ENCODE peak calls at places on chromosomes 7 and 10, in four cellular contexts. J is stomach, T is esophagus squamous epithelium, S is AG09309. N is an unnamed sample.

GRCh38 chr10:13095094-13095493 is 4.9 kb upstream of the OPTN start:
- DNase-seq in S (no peak), J (no peak), T (no peak), N (no peak)

GRCh38 chr7:32594965-32595364 is 99.7 kb downstream of the AVL9 start:
- DNase-seq in T (no peak), S (no peak), J (no peak), N (no peak)

GRCh38 chr10:59109826-59110225 is 66.6 kb upstream of the PHYHIPL start:
- DNase-seq in T (no peak), S (no peak), J (no peak), N (no peak)

GRCh38 chr7:44380179-44380830 is 54.9 kb upstream of the CAMK2B start:
- DNase-seq in T (no peak), S (no peak), J (no peak), N (no peak)

GRCh38 chr10:8312079-8312478 is 257.6 kb downstream of the GATA3 start:
- DNase-seq in S (no peak), J (no peak), T (no peak), N (no peak)

GRCh38 chr7:108345710-108346336 is 110.4 kb downstream of the NRCAM start:
- DNase-seq in J (no peak), S (no peak), T (no peak), N (no peak)

GRCh38 chr7:158582089-158582456 is 5.5 kb downstream of the PTPRN2 start:
- DNase-seq in T (no peak), S (no peak), J (peak), N (no peak)

GRCh38 chr10:107826166-107826565 is 661.7 kb upstream of the SORCS1 start:
- DNase-seq in T (no peak), J (no peak), S (no peak), N (no peak)

GRCh38 chr10:55426138-55426537 is 625.1 kb upstream of the PCDH15 start:
- DNase-seq in T (no peak), J (no peak), S (no peak), N (no peak)

GRCh38 chr7:1938788-1939433 is 268.8 kb downstream of the ELFN1 start:
- DNase-seq in S (no peak), J (no peak), T (no peak), N (no peak)

GRCh38 chr7:1939434-1940401 is 269.6 kb downstream of the ELFN1 start:
- DNase-seq in J (no peak), S (no peak), T (no peak), N (no peak)

GRCh38 chr7:1940863-1941262 is 270.8 kb downstream of the ELFN1 start:
- DNase-seq in T (no peak), J (no peak), S (no peak), N (no peak)

GRCh38 chr7:1941464-1942025 is 271.5 kb downstream of the ELFN1 start:
- DNase-seq in S (no peak), J (no peak), T (no peak), N (no peak)

DNA sequence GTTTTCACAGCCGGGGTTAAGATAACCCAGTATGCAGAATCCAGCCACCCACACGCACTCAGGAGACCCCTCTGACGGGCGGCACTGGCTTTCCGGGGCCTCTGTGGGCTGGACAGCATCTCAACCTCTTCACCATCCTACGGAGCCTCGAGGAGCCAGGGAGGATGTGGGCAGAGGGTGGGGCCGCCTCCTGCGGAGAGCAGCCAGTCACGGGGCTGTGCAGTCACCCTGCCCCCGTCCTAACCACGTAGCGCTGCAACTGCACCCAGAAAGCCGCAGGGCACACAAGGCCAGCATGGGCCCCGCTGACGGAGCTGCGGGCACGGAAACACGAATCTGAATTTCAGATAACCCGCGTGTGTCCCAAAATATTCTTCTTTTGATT is 270.3 kb downstream of the ELFN1 start:
- DNase-seq in S (no peak), J (peak), T (peak), N (no peak)
- H3K4me3 ChIP-seq in S (no peak), J (peak), T (no peak), N (peak)

GRCh38 chr7:139973091-139973490 is 89.7 kb downstream of the PARP12 start:
- DNase-seq in T (no peak), S (no peak), J (no peak), N (no peak)

GRCh38 chr7:139976838-139977656 is 85.7 kb downstream of the PARP12 start:
- DNase-seq in S (no peak), J (no peak), T (no peak), N (no peak)

GRCh38 chr7:139974179-139974811 is 88.5 kb downstream of the PARP12 start:
- DNase-seq in T (no peak), J (no peak), S (no peak), N (no peak)

GRCh38 chr7:139972000-139972399 is 90.8 kb downstream of the PARP12 start:
- DNase-seq in J (no peak), T (no peak), S (no peak), N (no peak)

DNA sequence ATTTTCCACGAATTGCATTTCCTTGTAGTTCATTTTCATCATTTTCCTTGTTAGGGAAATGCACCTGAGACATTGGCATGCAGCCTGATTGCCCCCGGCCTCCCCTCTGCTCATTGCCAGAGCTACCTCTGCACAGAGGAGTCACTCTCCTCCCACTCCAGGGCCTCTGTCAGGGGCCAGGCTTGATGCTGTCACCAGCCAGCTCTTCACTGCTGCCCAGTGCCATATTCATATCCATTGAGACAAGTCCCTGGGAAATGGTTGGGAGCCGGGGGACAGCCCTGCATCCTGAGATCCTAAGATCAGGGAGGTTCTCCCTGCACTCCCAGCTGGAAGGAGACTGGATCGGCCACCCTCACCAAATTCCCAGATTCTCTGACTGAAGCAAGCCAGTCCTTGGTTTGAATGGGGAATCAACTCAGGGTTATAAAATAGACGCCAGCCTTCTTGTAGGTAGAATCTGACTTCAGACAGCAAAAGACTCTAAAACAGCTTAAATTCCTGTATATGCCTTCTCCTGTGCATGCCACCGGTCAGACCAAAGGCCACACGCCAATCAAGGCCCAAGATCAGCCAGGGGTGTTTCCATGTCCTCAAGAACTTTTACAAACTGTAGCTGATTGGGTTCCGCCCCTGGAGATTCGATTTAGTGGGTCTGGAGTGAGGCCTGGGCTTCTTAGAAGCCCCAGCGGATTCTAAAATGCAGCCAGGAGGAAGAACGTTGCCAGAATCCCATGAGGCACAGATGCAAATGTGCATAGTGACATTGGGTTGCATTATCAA is 86.5 kb downstream of the PARP12 start:
- DNase-seq in J (no peak), T (no peak), S (no peak), N (no peak)
- H3K4me3 ChIP-seq in J (no peak), T (no peak), S (no peak), N (no peak)

GRCh38 chr10:127736222-127736914 is 617 bp upstream of the FOXI2 start:
- DNase-seq in S (no peak), T (no peak), J (no peak), N (no peak)

GRCh38 chr10:127734753-127735152 is 2.2 kb upstream of the FOXI2 start:
- DNase-seq in J (no peak), S (no peak), T (no peak), N (no peak)

GRCh38 chr10:127736915-127737562 is at the start of gene FOXI2:
- DNase-seq in S (no peak), J (no peak), T (no peak), N (no peak)

GRCh38 chr10:127735156-127735555 is 1.8 kb upstream of the FOXI2 start:
- DNase-seq in J (no peak), T (no peak), S (no peak), N (no peak)

GRCh38 chr10:127735723-127736221 is 1.2 kb upstream of the FOXI2 start:
- DNase-seq in T (no peak), S (no peak), J (no peak), N (no peak)
- H3K4me3 ChIP-seq in T (no peak), S (no peak), J (no peak), N (no peak)

GRCh38 chr10:37489658-37490003 is 364.2 kb downstream of the ANKRD30A start:
- DNase-seq in S (no peak), T (no peak), J (no peak), N (no peak)
- H3K4me3 ChIP-seq in S (no peak), T (no peak), J (no peak), N (no peak)

GRCh38 chr10:119728172-119728800 is 2.4 kb downstream of the INPP5F start:
- DNase-seq in J (no peak), S (no peak), T (no peak), N (no peak)
- H3K4me3 ChIP-seq in J (no peak), S (no peak), T (no peak), N (no peak)